ENCODE peak calls at places on chromosomes 1 and 21, in four cellular contexts. One of them, this sample, is unnamed.
A peak's percentile ranks its signal among the peaks of the same experiment; 100 is the strongest.

GRCh38 chr1:23376890-23377811 is 7.5 kb upstream of the ZNF436 start:
- DNase-seq in Peyer's patch: peak; percentile 66
- DNase-seq in tibial nerve: no peak
- DNase-seq in adrenal gland: peak; percentile 83
- DNase-seq in this sample: peak; percentile 69

GRCh38 chr1:84504580-84505021 is 1.6 kb upstream of the SPATA1 start:
- DNase-seq in Peyer's patch: no peak
- DNase-seq in tibial nerve: no peak
- DNase-seq in adrenal gland: no peak
- DNase-seq in this sample: no peak

GRCh38 chr1:112937495-112937894 is 18.5 kb downstream of the SLC16A1 start:
- DNase-seq in Peyer's patch: no peak
- DNase-seq in tibial nerve: no peak
- DNase-seq in adrenal gland: no peak
- DNase-seq in this sample: no peak

GRCh38 chr1:201447911-201448871 is 20.8 kb downstream of the PHLDA3 start:
- DNase-seq in Peyer's patch: peak; percentile 86
- DNase-seq in tibial nerve: peak; percentile 82
- DNase-seq in adrenal gland: peak; percentile 86
- DNase-seq in this sample: peak; percentile 76

GRCh38 chr1:19687414-19687813 is 22.7 kb downstream of the HTR6 start:
- DNase-seq in Peyer's patch: no peak
- DNase-seq in tibial nerve: no peak
- DNase-seq in adrenal gland: no peak
- DNase-seq in this sample: no peak

GRCh38 chr1:201116091-201116490 is 3.9 kb upstream of the CACNA1S start:
- DNase-seq in Peyer's patch: no peak
- DNase-seq in tibial nerve: no peak
- DNase-seq in adrenal gland: no peak
- DNase-seq in this sample: no peak

GRCh38 chr1:236045771-236046170 is 19.1 kb downstream of the NID1 start:
- DNase-seq in Peyer's patch: no peak
- DNase-seq in tibial nerve: no peak
- DNase-seq in adrenal gland: no peak
- DNase-seq in this sample: no peak

GRCh38 chr1:43776043-43776761 is 68.9 kb downstream of the ST3GAL3 start:
- DNase-seq in Peyer's patch: no peak
- DNase-seq in tibial nerve: no peak
- DNase-seq in adrenal gland: no peak
- DNase-seq in this sample: no peak

GRCh38 chr21:17352937-17353655 is 159.7 kb upstream of the CXADR start:
- DNase-seq in Peyer's patch: no peak
- DNase-seq in tibial nerve: no peak
- DNase-seq in adrenal gland: no peak
- DNase-seq in this sample: no peak

GRCh38 chr1:232423591-232423990 is 206.3 kb downstream of the SIPA1L2 start:
- DNase-seq in Peyer's patch: no peak
- DNase-seq in tibial nerve: no peak
- DNase-seq in adrenal gland: no peak
- DNase-seq in this sample: no peak

GRCh38 chr1:183306317-183307042 is 111.7 kb downstream of the NMNAT2 start:
- DNase-seq in Peyer's patch: no peak
- DNase-seq in tibial nerve: no peak
- DNase-seq in adrenal gland: no peak
- DNase-seq in this sample: no peak

GRCh38 chr1:84367219-84367618 is 31.1 kb upstream of the DNASE2B start:
- DNase-seq in Peyer's patch: no peak
- DNase-seq in tibial nerve: no peak
- DNase-seq in adrenal gland: no peak
- DNase-seq in this sample: no peak

GRCh38 chr1:244391761-244392160 is 59.9 kb downstream of the ADSS2 start:
- DNase-seq in Peyer's patch: no peak
- DNase-seq in tibial nerve: no peak
- DNase-seq in adrenal gland: no peak
- DNase-seq in this sample: no peak

GRCh38 chr1:19640363-19641316 is 3.5 kb upstream of the NBL1 start:
- DNase-seq in Peyer's patch: peak; percentile 87
- DNase-seq in tibial nerve: no peak
- DNase-seq in adrenal gland: no peak
- DNase-seq in this sample: no peak

GRCh38 chr1:37558411-37558810 is 1.7 kb downstream of the DNALI1 start:
- DNase-seq in Peyer's patch: no peak
- DNase-seq in tibial nerve: no peak
- DNase-seq in adrenal gland: no peak
- DNase-seq in this sample: no peak

GRCh38 chr1:44239961-44240371 is 26.7 kb downstream of the DMAP1 start:
- DNase-seq in Peyer's patch: no peak
- DNase-seq in tibial nerve: peak; percentile 28
- DNase-seq in adrenal gland: peak; percentile 79
- DNase-seq in this sample: no peak

GRCh38 chr21:35483267-35483666 is 434.2 kb upstream of the RUNX1 start:
- DNase-seq in Peyer's patch: no peak
- DNase-seq in tibial nerve: no peak
- DNase-seq in adrenal gland: no peak
- DNase-seq in this sample: no peak

GRCh38 chr1:150259758-150260669 is 2.4 kb downstream of the CA14 start:
- DNase-seq in Peyer's patch: no peak
- DNase-seq in tibial nerve: no peak
- DNase-seq in adrenal gland: peak; percentile 77
- DNase-seq in this sample: peak; percentile 85

GRCh38 chr1:205604825-205605544 is 26.8 kb downstream of the ELK4 start:
- DNase-seq in Peyer's patch: no peak
- DNase-seq in tibial nerve: no peak
- DNase-seq in adrenal gland: peak; percentile 42
- DNase-seq in this sample: no peak

DNA sequence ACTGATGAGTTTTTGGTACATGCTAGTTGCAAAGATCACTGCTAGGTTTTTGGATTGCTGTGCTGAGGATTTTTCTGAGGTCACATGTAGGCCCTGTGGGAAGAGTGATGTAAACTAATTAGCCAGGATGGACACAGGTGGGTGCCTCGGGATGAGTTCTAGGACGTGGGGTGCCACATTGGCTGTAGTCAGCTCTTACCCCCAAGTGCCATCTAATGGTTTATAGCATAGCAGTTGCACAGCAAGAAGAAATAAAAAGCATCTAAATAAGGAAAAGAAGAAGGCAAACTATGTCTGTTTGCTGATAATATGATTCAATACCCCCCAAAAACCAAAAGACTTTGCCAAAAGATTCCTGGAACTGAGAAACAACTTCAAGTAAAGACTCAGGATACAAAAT is 9.8 kb upstream of the OR2T1 start:
- DNase-seq in Peyer's patch: no peak
- DNase-seq in tibial nerve: no peak
- DNase-seq in adrenal gland: no peak
- DNase-seq in this sample: no peak
- H3K9me3 ChIP-seq in Peyer's patch: no peaks in the 10 kb centered on the region
- H3K9me3 ChIP-seq in tibial nerve: no peaks in the 10 kb centered on the region
- H3K9me3 ChIP-seq in adrenal gland: no peaks in the 10 kb centered on the region
- H3K9me3 ChIP-seq in this sample: no peaks in the 10 kb centered on the region

GRCh38 chr1:16215882-16216753 is 3.7 kb upstream of the ARHGEF19 start:
- DNase-seq in Peyer's patch: peak; percentile 89
- DNase-seq in tibial nerve: peak; percentile 67
- DNase-seq in adrenal gland: peak; percentile 96
- DNase-seq in this sample: peak; percentile 89
- H3K4me3 ChIP-seq in Peyer's patch: peak overlapping the region; percentile 56
- H3K4me3 ChIP-seq in tibial nerve: peak overlapping the region; percentile 31
- H3K4me3 ChIP-seq in adrenal gland: peak overlapping the region; percentile 37
- H3K4me3 ChIP-seq in this sample: peak overlapping the region; percentile 46

DNA sequence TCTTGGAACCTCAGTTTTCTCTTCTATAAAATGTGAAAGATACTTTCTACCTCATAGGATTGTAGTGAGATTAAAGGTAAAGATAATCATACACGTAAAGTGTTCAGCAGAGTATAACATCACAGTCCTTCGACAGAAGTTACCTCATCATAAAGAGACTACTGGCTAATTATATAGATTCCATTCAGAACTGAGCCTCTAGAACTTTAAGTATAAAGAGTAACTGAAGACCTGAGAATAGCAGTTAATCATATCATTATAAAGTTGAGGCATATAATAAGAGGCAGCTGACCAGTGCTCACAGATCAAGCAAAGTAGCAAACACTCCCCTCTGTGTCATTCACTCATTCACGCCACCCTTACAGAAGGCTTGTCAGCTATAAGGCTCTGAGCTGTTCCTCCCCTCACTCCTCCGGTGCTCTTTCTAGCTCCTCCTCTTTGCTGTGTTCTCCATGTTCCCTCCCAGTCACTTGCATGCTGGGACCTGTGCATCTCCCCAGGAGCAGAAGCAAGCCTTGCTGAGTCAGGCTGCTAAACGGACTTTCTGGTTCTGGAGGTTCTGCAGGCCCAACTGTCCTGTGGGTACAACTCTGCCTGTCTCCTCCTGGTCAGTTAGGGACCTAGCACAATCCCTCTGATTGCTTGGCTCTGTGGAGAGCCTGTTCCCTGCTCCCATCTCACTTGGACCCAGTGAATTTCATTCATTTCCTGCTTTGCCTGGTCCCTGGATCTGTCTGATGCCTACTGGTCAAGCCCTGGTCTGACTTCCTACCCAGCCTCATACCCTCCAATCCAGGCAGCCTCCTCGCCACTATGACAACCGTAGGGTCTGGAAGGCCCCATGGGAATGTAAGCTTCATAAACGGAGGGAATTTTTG is 28.3 kb upstream of the LY9 start:
- DNase-seq in Peyer's patch: no peak
- DNase-seq in tibial nerve: no peak
- DNase-seq in adrenal gland: no peak
- DNase-seq in this sample: no peak
- TF ChIP-seq POLR2A in Peyer's patch: no peak
- TF ChIP-seq POLR2A in tibial nerve: no peak
- TF ChIP-seq POLR2A in adrenal gland: no peak
- TF ChIP-seq POLR2A in this sample: no peak

GRCh38 chr21:27582246-27582945 is 615.5 kb upstream of the ADAMTS5 start:
- DNase-seq in Peyer's patch: no peak
- DNase-seq in tibial nerve: no peak
- DNase-seq in adrenal gland: no peak
- DNase-seq in this sample: no peak

GRCh38 chr21:27584266-27584665 is 617.4 kb upstream of the ADAMTS5 start:
- DNase-seq in Peyer's patch: no peak
- DNase-seq in tibial nerve: no peak
- DNase-seq in adrenal gland: no peak
- DNase-seq in this sample: no peak

GRCh38 chr21:27581168-27581567 is 614.3 kb upstream of the ADAMTS5 start:
- DNase-seq in Peyer's patch: no peak
- DNase-seq in tibial nerve: no peak
- DNase-seq in adrenal gland: no peak
- DNase-seq in this sample: no peak

GRCh38 chr21:27580276-27580675 is 613.4 kb upstream of the ADAMTS5 start:
- DNase-seq in Peyer's patch: no peak
- DNase-seq in tibial nerve: no peak
- DNase-seq in adrenal gland: no peak
- DNase-seq in this sample: no peak

DNA sequence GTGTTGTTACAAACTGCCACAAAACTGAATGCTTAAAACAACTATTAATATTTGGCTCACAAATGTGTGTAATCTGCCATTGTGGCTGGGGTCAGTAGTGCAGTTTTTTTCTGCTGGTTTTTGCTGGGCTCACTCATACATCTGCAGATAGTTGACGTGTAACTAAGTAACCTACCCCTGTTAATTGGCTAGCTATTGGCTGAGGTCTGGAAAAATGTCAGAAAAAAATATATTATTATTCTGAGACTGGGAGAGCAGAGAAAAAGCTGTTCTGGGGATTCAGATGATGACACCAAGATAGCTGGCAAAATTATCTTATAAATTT is 616.0 kb upstream of the ADAMTS5 start:
- DNase-seq in Peyer's patch: no peak
- DNase-seq in tibial nerve: no peak
- DNase-seq in adrenal gland: no peak
- DNase-seq in this sample: no peak
- H3K9me3 ChIP-seq in Peyer's patch: no peaks in the 10 kb centered on the region
- H3K9me3 ChIP-seq in tibial nerve: no peaks in the 10 kb centered on the region
- H3K9me3 ChIP-seq in adrenal gland: no peaks in the 10 kb centered on the region
- H3K9me3 ChIP-seq in this sample: no peaks in the 10 kb centered on the region

DNA sequence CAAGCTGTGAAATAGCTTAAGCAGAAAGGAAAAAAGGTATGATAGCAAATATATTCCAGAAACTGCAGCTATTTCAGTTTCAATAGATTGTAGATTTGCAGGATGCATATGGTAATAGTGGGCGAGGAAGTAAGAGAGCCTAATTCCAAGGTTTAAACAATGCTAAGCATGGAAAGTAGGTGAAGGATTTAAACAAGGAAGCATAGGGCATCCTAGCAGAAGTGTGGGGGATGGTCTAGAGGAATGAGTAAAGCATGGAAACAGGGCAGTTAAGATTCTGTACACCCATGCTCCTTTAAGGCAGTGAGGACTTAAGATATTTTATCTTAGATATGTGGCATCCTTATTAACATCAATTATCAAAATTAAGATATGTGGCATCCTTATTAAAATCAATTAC is 2.6 kb downstream of the IVNS1ABP start:
- DNase-seq in Peyer's patch: no peak
- DNase-seq in tibial nerve: no peak
- DNase-seq in adrenal gland: no peak
- DNase-seq in this sample: no peak
- H3K4me3 ChIP-seq in Peyer's patch: peak overlapping the region; percentile 4
- H3K4me3 ChIP-seq in tibial nerve: no peak overlapping the region
- H3K4me3 ChIP-seq in adrenal gland: no peak overlapping the region
- H3K4me3 ChIP-seq in this sample: no peak overlapping the region

GRCh38 chr1:227342075-227342829 is 24.0 kb upstream of the CDC42BPA start:
- DNase-seq in Peyer's patch: no peak
- DNase-seq in tibial nerve: no peak
- DNase-seq in adrenal gland: no peak
- DNase-seq in this sample: no peak
- TF ChIP-seq POLR2A in Peyer's patch: no peak
- TF ChIP-seq POLR2A in tibial nerve: no peak
- TF ChIP-seq POLR2A in adrenal gland: no peak
- TF ChIP-seq POLR2A in this sample: no peak

GRCh38 chr1:10508511-10508951 is 33.8 kb downstream of the PEX14 start:
- DNase-seq in Peyer's patch: peak; percentile 36
- DNase-seq in tibial nerve: no peak
- DNase-seq in adrenal gland: no peak
- DNase-seq in this sample: no peak
- H3K9me3 ChIP-seq in Peyer's patch: no peaks in the 10 kb centered on the region
- H3K9me3 ChIP-seq in tibial nerve: no peaks in the 10 kb centered on the region
- H3K9me3 ChIP-seq in adrenal gland: no peaks in the 10 kb centered on the region
- H3K9me3 ChIP-seq in this sample: no peaks in the 10 kb centered on the region

GRCh38 chr21:46298083-46298412 is 11.9 kb downstream of the YBEY start:
- DNase-seq in Peyer's patch: no peak
- DNase-seq in tibial nerve: no peak
- DNase-seq in adrenal gland: no peak
- DNase-seq in this sample: no peak
- H3K4me3 ChIP-seq in Peyer's patch: peak overlapping the region; percentile 38
- H3K4me3 ChIP-seq in tibial nerve: peak overlapping the region; percentile 22
- H3K4me3 ChIP-seq in adrenal gland: no peak overlapping the region
- H3K4me3 ChIP-seq in this sample: peak overlapping the region; percentile 23